ENCODE peak calls at places on chromosomes 3 and 15, in four cellular contexts. C is RWPE1, A is astrocyte, R is H9. G is an unnamed sample.

GRCh38 chr3:108588616-108589015 is 622 bp downstream of the CIP2A start:
- DNase-seq in C (no peak), A (no peak), R (no peak), G (no peak)

GRCh38 chr15:56683925-56684324 is 49.4 kb downstream of the ZNF280D start:
- DNase-seq in C (no peak), A (no peak), R (no peak), G (no peak)

GRCh38 chr3:157499342-157499963 is 3.8 kb downstream of the VEPH1 start:
- DNase-seq in C (peak), A (peak), R (peak), G (no peak)

GRCh38 chr3:171640520-171641412 is 169.5 kb downstream of the PLD1 start:
- DNase-seq in C (no peak), A (peak), R (peak), G (peak)

GRCh38 chr3:117435481-117435880 is 725.9 kb downstream of the TUSC7 start:
- DNase-seq in C (no peak), A (no peak), R (no peak), G (no peak)

GRCh38 chr3:129315386-129315991 is 36.8 kb downstream of the HMCES start:
- DNase-seq in C (no peak), A (no peak), R (no peak), G (peak)

GRCh38 chr15:74954515-74954914 is 2.1 kb downstream of the RPP25 start:
- DNase-seq in C (no peak), A (peak), R (no peak), G (no peak)

GRCh38 chr3:36730965-36731364 is 33.4 kb downstream of the DCLK3 start:
- DNase-seq in C (no peak), A (no peak), R (no peak), G (no peak)

GRCh38 chr3:181486496-181486895 is 225.2 kb upstream of the SOX2 start:
- DNase-seq in C (no peak), A (no peak), R (no peak), G (no peak)

GRCh38 chr3:99938270-99938955 is 120.8 kb downstream of the CMSS1 start:
- DNase-seq in C (no peak), A (peak), R (no peak), G (no peak)

GRCh38 chr3:123258811-123259420 is 57.2 kb downstream of the SEC22A start:
- DNase-seq in C (peak), A (peak), R (no peak), G (peak)

GRCh38 chr15:61216519-61216918 is 12.6 kb downstream of the RORA start:
- DNase-seq in C (peak), A (no peak), R (peak), G (no peak)

GRCh38 chr3:187101184-187102072 is 37.9 kb downstream of the RPL39L start:
- DNase-seq in C (peak), A (peak), R (no peak), G (peak)

GRCh38 chr3:54533856-54534255 is 394.0 kb downstream of the LRTM1 start:
- DNase-seq in C (no peak), A (no peak), R (peak), G (no peak)

GRCh38 chr3:142656595-142656994 is 60.4 kb downstream of the PLS1 start:
- DNase-seq in C (no peak), A (no peak), R (no peak), G (no peak)

GRCh38 chr3:64539451-64540196 is 148.2 kb downstream of the ADAMTS9 start:
- DNase-seq in C (no peak), A (peak), R (no peak), G (peak)

GRCh38 chr3:30180305-30181275 is 425.8 kb upstream of the TGFBR2 start:
- DNase-seq in C (no peak), A (no peak), R (no peak), G (peak)

GRCh38 chr15:65690778-65691177 is 69.0 kb downstream of the SLC24A1 start:
- DNase-seq in C (no peak), A (no peak), R (no peak), G (no peak)

GRCh38 chr3:129794319-129795201 is 99.0 kb downstream of the TMCC1 start:
- DNase-seq in C (peak), A (peak), R (peak), G (no peak)

GRCh38 chr3:52775877-52776276 is 1.5 kb upstream of the ITIH1 start:
- DNase-seq in C (no peak), A (no peak), R (no peak), G (no peak)

GRCh38 chr3:9942164-9942563 is 8.5 kb downstream of the CRELD1 start:
- DNase-seq in C (no peak), A (no peak), R (no peak), G (no peak)

GRCh38 chr3:62049033-62049432 is 324.3 kb downstream of the FEZF2 start:
- DNase-seq in C (no peak), A (peak), R (no peak), G (no peak)

GRCh38 chr15:91140561-91140960 is 40.5 kb downstream of the SV2B start:
- DNase-seq in C (no peak), A (no peak), R (no peak), G (no peak)

GRCh38 chr3:182690163-182690562 is 103.1 kb upstream of the ATP11B start:
- DNase-seq in C (no peak), A (no peak), R (no peak), G (no peak)

GRCh38 chr3:22485943-22486342 is 717.2 kb upstream of the UBE2E2 start:
- DNase-seq in C (no peak), A (no peak), R (no peak), G (no peak)

GRCh38 chr15:90001062-90001682 is at the start of gene ZNF710:
- DNase-seq in C (no peak), A (peak), R (peak), G (peak)

GRCh38 chr15:29522373-29523276 is 253.0 kb upstream of the NSMCE3 start:
- DNase-seq in C (peak), A (no peak), R (no peak), G (no peak)

GRCh38 chr15:31332020-31332680 is 5.5 kb downstream of the KLF13 start:
- DNase-seq in C (no peak), A (no peak), R (no peak), G (no peak)

GRCh38 chr3:138642226-138642926 is 33.8 kb downstream of the FAIM start:
- DNase-seq in C (no peak), A (no peak), R (no peak), G (no peak)

GRCh38 chr3:148309390-148310035 is 388.2 kb upstream of the AGTR1 start:
- DNase-seq in C (peak), A (no peak), R (peak), G (peak)

GRCh38 chr3:7439101-7439500 is 578.2 kb downstream of the GRM7 start:
- DNase-seq in C (no peak), A (no peak), R (no peak), G (no peak)

GRCh38 chr15:57792729-57793449 is 86.4 kb downstream of the POLR2M start:
- DNase-seq in C (no peak), A (no peak), R (no peak), G (no peak)

GRCh38 chr15:74208901-74209559 is 6.4 kb upstream of the STRA6 start:
- DNase-seq in C (no peak), A (peak), R (peak), G (peak)

GRCh38 chr3:54047568-54047967 is 74.8 kb upstream of the CACNA2D3 start:
- DNase-seq in C (no peak), A (peak), R (no peak), G (no peak)

GRCh38 chr3:169508426-169508825 is 155.1 kb downstream of the MECOM start:
- DNase-seq in C (no peak), A (no peak), R (no peak), G (no peak)
- TF ChIP-seq CTCF in C (no peak), A (no peak), R (no peak), G (no peak)

DNA sequence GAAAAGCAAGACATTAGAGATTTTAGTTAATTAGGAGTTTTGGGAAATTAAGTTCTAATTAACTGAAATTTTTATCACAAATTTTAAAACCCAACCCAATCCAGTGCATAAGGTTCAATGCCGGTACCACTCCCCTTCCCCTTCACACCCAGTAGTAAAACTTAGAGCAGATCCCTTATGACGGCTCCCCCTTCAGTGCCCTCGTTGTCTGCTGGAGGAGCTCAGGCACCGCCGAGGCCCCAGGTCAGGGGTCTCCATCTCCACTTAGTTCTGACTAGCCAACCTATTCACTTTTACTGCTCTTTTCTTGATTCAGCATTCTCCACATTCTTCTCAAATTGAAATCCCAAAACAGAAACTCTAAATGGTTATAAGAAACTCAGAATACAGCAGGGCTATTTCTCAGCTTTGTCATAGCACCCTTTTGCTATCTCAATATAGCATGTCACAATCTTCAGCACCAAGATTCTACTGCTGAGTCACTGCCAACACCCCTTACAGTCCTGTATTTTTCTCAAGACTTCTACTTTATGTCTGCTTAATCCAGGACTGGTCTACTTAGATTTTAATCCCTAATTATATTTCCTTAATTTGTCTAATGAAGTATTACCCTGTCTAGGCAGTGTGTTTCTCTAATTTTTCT is 39.8 kb downstream of the TUBGCP4 start:
- DNase-seq in C (no peak), A (peak), R (no peak), G (peak)
- TF ChIP-seq CTCF in C (no peak), A (no peak), R (no peak), G (no peak)

GRCh38 chr3:185521349-185522138 is 22.7 kb upstream of the TMEM41A start:
- DNase-seq in C (no peak), A (no peak), R (no peak), G (no peak)

GRCh38 chr3:185517387-185517786 is 18.6 kb upstream of the TMEM41A start:
- DNase-seq in C (no peak), A (no peak), R (no peak), G (no peak)

DNA sequence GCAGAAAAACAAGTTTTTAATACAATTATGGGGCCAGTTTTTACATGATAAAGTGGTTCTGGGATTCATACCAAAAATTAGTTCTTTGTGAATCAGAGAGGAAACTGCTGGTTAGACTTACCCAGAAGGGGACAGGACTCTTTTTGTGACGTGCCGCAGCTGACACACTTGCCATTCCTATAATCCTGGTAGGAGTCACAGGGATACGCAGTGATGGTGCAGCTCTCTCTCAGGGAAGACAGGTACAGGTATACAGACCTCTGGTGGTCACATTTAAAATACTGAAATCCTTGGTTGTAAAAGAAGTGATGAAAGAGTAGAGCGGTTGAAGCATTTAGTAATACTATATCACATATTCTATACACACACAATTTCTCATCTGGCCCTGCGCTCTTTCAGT is 20.2 kb upstream of the TMEM41A start:
- DNase-seq in C (no peak), A (no peak), R (no peak), G (peak)
- TF ChIP-seq CTCF in C (no peak), A (no peak), R (peak), G (no peak)

GRCh38 chr3:174531262-174531982 is 327.7 kb upstream of the NAALADL2 start:
- DNase-seq in C (no peak), A (no peak), R (no peak), G (no peak)
- TF ChIP-seq CTCF in C (no peak), A (no peak), R (no peak), G (no peak)

GRCh38 chr3:193911784-193912183 is 224.2 kb upstream of the HES1 start:
- DNase-seq in C (no peak), A (no peak), R (no peak), G (no peak)
- TF ChIP-seq CTCF in C (no peak), A (no peak), R (no peak), G (no peak)

G was measured in AG10803.